ENCODE peak calls at places on chromosome 1, in eight cellular contexts. C is tibial nerve, O is Panc1, K is psoas muscle, W is A549, R is PC-3, E is body of pancreas, N is endothelial cell of umbilical vein. F is an unnamed sample.

GRCh38 chr1:228315945-228316588 is 90.6 kb downstream of the TRIM11 start:
- DNase-seq in R (no peak), C (peak; percentile 4), N (no peak), K (peak; percentile 67), O (no peak), E (peak; percentile 34), W (no peak), F (peak; percentile 63)

GRCh38 chr1:29306471-29307140 is 70.3 kb downstream of the PTPRU start:
- DNase-seq in K (no peak), N (no peak), C (no peak), R (no peak), W (no peak), O (no peak), E (no peak), F (no peak)

GRCh38 chr1:171610385-171610784 is 11.7 kb upstream of the MYOCOS start:
- DNase-seq in O (no peak), R (no peak), N (no peak), E (no peak), W (no peak), K (no peak), C (no peak), F (no peak)

GRCh38 chr1:204288061-204288588 is 71.6 kb downstream of the PLEKHA6 start:
- DNase-seq in R (peak; percentile 84), K (peak; percentile 88), W (peak; percentile 90), E (peak; percentile 82), C (no peak), O (no peak), N (no peak), F (peak; percentile 74)

GRCh38 chr1:166975361-166976129 is at the start of gene ILDR2:
- DNase-seq in W (peak; percentile 16), E (peak; percentile 57), C (no peak), R (peak; percentile 10), O (no peak), K (peak; percentile 66), N (peak; percentile 10), F (no peak)

GRCh38 chr1:22365331-22366295 is 86.0 kb upstream of the ZBTB40 start:
- DNase-seq in N (no peak), R (no peak), C (no peak), E (no peak), O (no peak), W (no peak), K (no peak), F (no peak)

GRCh38 chr1:17831619-17832018 is 76.5 kb downstream of the ACTL8 start:
- DNase-seq in W (peak; percentile 7), O (no peak), R (peak; percentile 36), E (no peak), C (no peak), K (no peak), N (no peak), F (peak; percentile 16)

GRCh38 chr1:186958520-186958919 is 129.8 kb downstream of the PLA2G4A start:
- DNase-seq in O (no peak), E (no peak), C (no peak), K (no peak), N (no peak), W (peak; percentile 58), R (peak; percentile 65), F (no peak)

GRCh38 chr1:232574867-232575523 is 54.9 kb downstream of the SIPA1L2 start:
- DNase-seq in K (no peak), O (no peak), C (no peak), N (no peak), R (peak; percentile 39), E (no peak), W (no peak), F (no peak)

GRCh38 chr1:90211101-90211500 is 216.2 kb downstream of the ZNF326 start:
- DNase-seq in R (no peak), K (no peak), E (no peak), N (no peak), W (no peak), C (no peak), O (no peak), F (no peak)

GRCh38 chr1:59653968-59654367 is 160.8 kb upstream of the HOOK1 start:
- DNase-seq in K (no peak), N (no peak), E (no peak), R (no peak), C (no peak), O (no peak), W (no peak), F (no peak)

GRCh38 chr1:208501542-208501941 is 257.4 kb upstream of the PLXNA2 start:
- DNase-seq in R (no peak), W (no peak), N (no peak), K (no peak), O (no peak), C (no peak), E (no peak), F (no peak)

GRCh38 chr1:36947384-36947783 is 86.9 kb downstream of the GRIK3 start:
- DNase-seq in N (no peak), E (no peak), C (no peak), W (no peak), O (no peak), R (no peak), K (no peak), F (no peak)

GRCh38 chr1:241097479-241097878 is 259.5 kb downstream of the RGS7 start:
- DNase-seq in K (no peak), W (no peak), C (no peak), N (no peak), R (no peak), O (no peak), E (no peak), F (no peak)

GRCh38 chr1:63324779-63325119 is 2.4 kb downstream of the FOXD3 start:
- DNase-seq in C (no peak), N (no peak), R (no peak), E (no peak), K (no peak), O (no peak), W (no peak), F (no peak)

GRCh38 chr1:63322944-63323865 is 838 bp downstream of the FOXD3 start:
- DNase-seq in O (no peak), N (no peak), R (no peak), C (no peak), K (no peak), E (no peak), W (peak; percentile 69), F (no peak)

GRCh38 chr1:63322248-63322943 is at the start of gene FOXD3:
- DNase-seq in N (peak; percentile 46), K (peak; percentile 73), E (peak; percentile 68), O (no peak), C (peak; percentile 57), R (peak; percentile 65), W (peak; percentile 74), F (no peak)

GRCh38 chr1:63326106-63326472 is 3.7 kb downstream of the FOXD3 start:
- DNase-seq in O (no peak), K (no peak), W (no peak), R (no peak), N (no peak), C (no peak), E (no peak), F (no peak)

DNA sequence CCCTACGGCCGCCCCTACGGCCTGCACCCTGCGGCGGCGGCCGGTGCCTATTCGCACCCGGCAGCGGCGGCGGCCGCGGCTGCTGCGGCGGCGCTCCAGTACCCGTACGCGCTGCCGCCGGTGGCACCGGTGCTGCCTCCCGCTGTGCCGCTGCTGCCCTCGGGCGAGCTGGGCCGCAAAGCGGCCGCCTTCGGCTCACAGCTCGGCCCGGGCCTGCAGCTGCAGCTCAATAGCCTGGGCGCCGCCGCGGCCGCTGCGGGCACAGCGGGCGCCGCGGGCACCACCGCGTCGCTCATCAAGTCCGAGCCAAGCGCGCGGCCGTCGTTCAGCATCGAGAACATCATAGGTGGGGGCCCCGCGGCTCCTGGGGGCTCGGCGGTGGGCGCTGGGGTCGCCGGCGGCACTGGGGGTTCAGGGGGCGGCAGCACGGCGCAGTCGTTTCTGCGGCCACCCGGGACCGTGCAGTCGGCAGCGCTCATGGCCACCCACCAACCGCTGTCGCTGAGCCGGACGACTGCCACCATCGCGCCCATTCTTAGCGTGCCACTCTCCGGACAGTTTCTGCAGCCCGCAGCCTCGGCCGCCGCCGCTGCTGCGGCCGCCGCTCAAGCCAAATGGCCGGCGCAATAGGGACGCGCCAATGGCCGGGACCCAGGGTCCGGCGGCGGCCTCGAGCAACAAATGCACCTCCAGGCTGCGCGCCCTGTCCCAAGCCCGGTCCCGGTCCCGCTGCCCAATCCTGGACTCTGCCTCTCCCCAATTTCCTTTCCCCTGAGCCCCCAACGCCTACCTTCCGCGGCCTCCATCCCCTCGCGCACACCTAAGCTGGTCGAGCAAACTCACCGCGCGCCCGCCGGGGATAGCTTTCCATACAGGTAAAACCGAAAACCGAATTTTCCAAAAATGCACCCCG is 1.8 kb downstream of the FOXD3 start:
- DNase-seq in R (no peak), W (peak; percentile 5), E (no peak), N (no peak), O (no peak), C (no peak), K (no peak), F (no peak)
- H3K4me3 ChIP-seq in R (no peak overlapping the region), W (peak overlapping the region; percentile 90), E (no peak overlapping the region), N (no peak overlapping the region), O (no peak overlapping the region), C (peak overlapping the region; percentile 50), K (peak overlapping the region; percentile 76), F (peak overlapping the region; percentile 82)

GRCh38 chr1:66372522-66373071 is 161.4 kb upstream of the SGIP1 start:
- DNase-seq in K (no peak), N (no peak), C (no peak), W (no peak), E (no peak), R (no peak), O (no peak), F (no peak)
- H3K27ac ChIP-seq in K (peak overlapping the region; percentile 44), N (peak overlapping the region; percentile 99), C (peak overlapping the region; percentile 77), W (no peak overlapping the region), E (peak overlapping the region; percentile 27), R (no peak overlapping the region), O (no peak overlapping the region), F (no peak overlapping the region)

GRCh38 chr1:226082959-226083302 is 20.4 kb downstream of the H3-3A start:
- DNase-seq in R (peak; percentile 58), W (peak; percentile 66), N (peak; percentile 51), E (peak; percentile 64), C (peak; percentile 35), K (peak; percentile 81), O (no peak), F (peak; percentile 83)
- TF ChIP-seq CTCF in R (peak; percentile 8), W (no peak), N (no peak), E (no peak), C (no peak), K (no peak), O (no peak), F (no peak)

DNA sequence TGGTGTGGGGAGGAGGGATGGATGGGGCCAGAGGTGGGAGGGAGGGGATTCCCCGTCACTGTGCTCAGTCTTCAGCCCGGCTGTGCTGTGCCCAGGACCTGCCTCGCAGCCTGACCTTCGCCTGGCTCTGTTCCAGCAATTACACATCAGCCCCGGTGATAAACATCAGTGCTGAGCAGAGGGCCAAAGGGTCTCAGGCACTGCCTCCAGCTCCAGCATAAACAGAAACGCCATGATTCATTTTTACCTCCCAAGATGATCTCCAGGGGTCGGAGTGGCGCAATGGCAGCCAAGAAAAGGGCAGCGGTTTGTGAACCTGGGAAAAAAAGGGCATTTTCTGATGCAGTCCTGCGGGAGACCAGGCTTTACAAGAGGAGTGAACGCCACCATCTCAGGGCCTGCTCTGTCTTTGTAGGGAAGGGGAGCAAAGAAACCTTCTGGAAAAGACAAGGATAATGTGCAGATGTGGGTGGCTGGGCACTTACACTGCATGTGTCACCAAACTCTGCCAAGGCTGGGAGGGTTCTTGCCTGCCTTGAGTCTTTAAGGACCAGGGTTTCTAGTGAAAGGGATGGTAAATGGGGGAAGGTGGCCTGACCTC is 28.1 kb downstream of the SHISA4 start:
- DNase-seq in R (peak; percentile 46), O (no peak), E (peak; percentile 32), K (peak; percentile 88), N (peak; percentile 97), W (peak; percentile 85), C (peak; percentile 91), F (peak; percentile 93)
- H3K4me3 ChIP-seq in R (no peak overlapping the region), O (no peak overlapping the region), E (no peak overlapping the region), K (no peak overlapping the region), N (no peak overlapping the region), W (no peak overlapping the region), C (no peak overlapping the region), F (peak overlapping the region; percentile 60)

GRCh38 chr1:111990026-111990877 is 784 bp upstream of the KCND3 start:
- DNase-seq in E (peak; percentile 31), C (no peak), N (no peak), W (no peak), K (peak; percentile 73), O (no peak), R (no peak), F (no peak)
- H3K27ac ChIP-seq in E (peak overlapping the region; percentile 83), C (peak overlapping the region; percentile 42), N (no peak overlapping the region), W (peak overlapping the region; percentile 58), K (peak overlapping the region; percentile 72), O (no peak overlapping the region), R (no peak overlapping the region), F (peak overlapping the region; percentile 84)